ENCODE peak calls at places on chromosomes 3 and 15, in eight cellular contexts. B, O, N, Y, T, J, H and F are unnamed samples.

GRCh38 chr3:133880287-133880686 is 15.4 kb downstream of the RAB6B start:
- DNase-seq in H (peak), T (peak), Y (no peak), O (no peak), N (peak), B (no peak), J (no peak), F (no peak)

GRCh38 chr3:170802164-170803151 is 67.5 kb downstream of the RPL22L1 start:
- DNase-seq in O (no peak), Y (peak), N (no peak), J (no peak), T (peak), B (peak), H (no peak), F (peak)

GRCh38 chr15:71434774-71435173 is 319.5 kb downstream of the THSD4 start:
- DNase-seq in O (no peak), T (no peak), N (no peak), B (no peak), H (no peak), Y (no peak), J (no peak), F (no peak)

GRCh38 chr3:126537730-126538281 is 13.9 kb downstream of the CHST13 start:
- DNase-seq in T (peak), H (no peak), O (peak), B (no peak), J (no peak), Y (peak), N (peak), F (peak)

GRCh38 chr15:80831606-80832224 is 52.5 kb downstream of the CEMIP start:
- DNase-seq in N (no peak), H (no peak), O (no peak), J (no peak), B (no peak), Y (no peak), T (no peak), F (no peak)

GRCh38 chr3:28504945-28505344 is 156.3 kb upstream of the AZI2 start:
- DNase-seq in B (no peak), T (no peak), O (no peak), N (no peak), Y (no peak), H (no peak), J (no peak), F (no peak)

GRCh38 chr15:101091080-101092017 is 160.5 kb downstream of the CHSY1 start:
- DNase-seq in Y (peak), N (no peak), H (peak), B (peak), O (no peak), J (no peak), T (peak), F (peak)

GRCh38 chr3:194773666-194774455 is 88.2 kb downstream of the FAM43A start:
- DNase-seq in T (peak), Y (peak), H (peak), B (peak), J (no peak), N (no peak), O (no peak), F (peak)

GRCh38 chr3:36653095-36653494 is 111.3 kb downstream of the DCLK3 start:
- DNase-seq in O (no peak), N (no peak), Y (peak), B (no peak), T (no peak), H (no peak), J (no peak), F (peak)

GRCh38 chr3:62558549-62559112 is 185.3 kb upstream of the FEZF2 start:
- DNase-seq in Y (peak), O (no peak), H (no peak), N (no peak), J (no peak), B (peak), T (peak), F (no peak)

GRCh38 chr3:47865192-47865591 is 62.3 kb downstream of the DHX30 start:
- DNase-seq in B (no peak), H (peak), J (no peak), Y (no peak), O (no peak), T (peak), N (no peak), F (peak)

GRCh38 chr3:123420416-123420968 is 28.4 kb downstream of the ADCY5 start:
- DNase-seq in Y (no peak), H (no peak), B (no peak), O (no peak), T (no peak), N (no peak), J (no peak), F (no peak)
- H3K4me3 ChIP-seq in Y (no peak), H (no peak), B (no peak), O (no peak), T (no peak), N (no peak), J (no peak), F (no peak)

GRCh38 chr3:16174389-16174788 is at the start of gene GALNT15:
- DNase-seq in T (no peak), B (peak), H (peak), N (peak), J (no peak), O (peak), Y (peak), F (peak)
- H3K4me3 ChIP-seq in T (no peak), B (peak), H (peak), N (peak), J (no peak), O (peak), Y (peak), F (peak)

GRCh38 chr3:6770376-6770648 is 90.6 kb upstream of the GRM7 start:
- DNase-seq in J (no peak), Y (no peak), T (no peak), H (no peak), B (no peak), N (no peak), O (no peak), F (no peak)
- H3K4me3 ChIP-seq in J (no peak), Y (no peak), T (no peak), H (no peak), B (no peak), N (no peak), O (no peak), F (no peak)

GRCh38 chr15:74373056-74373650 is 5.7 kb upstream of the CYP11A1 start:
- DNase-seq in O (no peak), B (no peak), Y (no peak), N (no peak), H (peak), J (no peak), T (no peak), F (no peak)
- H3K4me3 ChIP-seq in O (no peak), B (no peak), Y (no peak), N (peak), H (no peak), J (no peak), T (no peak), F (no peak)

GRCh38 chr15:36599824-36600365 is 20.5 kb downstream of the CDIN1 start:
- DNase-seq in N (no peak), O (no peak), B (peak), T (no peak), Y (no peak), J (no peak), H (no peak), F (no peak)

GRCh38 chr15:36605626-36606263 is 26.3 kb downstream of the CDIN1 start:
- DNase-seq in T (no peak), N (no peak), J (no peak), Y (no peak), B (no peak), O (no peak), H (no peak), F (no peak)

GRCh38 chr15:36598529-36599177 is 19.2 kb downstream of the CDIN1 start:
- DNase-seq in N (no peak), O (no peak), T (no peak), J (no peak), Y (peak), H (no peak), B (peak), F (no peak)

GRCh38 chr15:36601497-36601932 is 22.1 kb downstream of the CDIN1 start:
- DNase-seq in J (no peak), Y (peak), H (no peak), O (peak), B (no peak), N (no peak), T (no peak), F (peak)

DNA sequence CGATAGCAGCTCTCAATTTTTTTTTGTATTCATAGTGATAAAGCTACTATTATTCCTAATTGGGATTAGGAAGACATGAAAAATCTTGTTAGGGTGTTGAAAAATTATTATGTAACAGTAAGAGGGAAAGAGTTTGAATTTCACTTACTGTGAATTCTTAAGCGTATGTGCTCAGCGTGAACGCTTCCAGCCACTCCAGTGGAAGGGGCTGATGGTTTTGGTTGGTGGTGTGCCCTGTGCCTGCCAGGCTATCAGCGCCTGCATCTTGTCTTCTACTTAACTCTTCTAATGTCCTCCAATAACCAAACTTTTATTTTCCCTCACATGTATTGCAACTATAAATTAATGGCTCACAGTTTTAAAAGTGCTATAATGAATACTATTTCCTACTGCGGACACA is 22.5 kb downstream of the CDIN1 start:
- DNase-seq in J (no peak), H (no peak), N (no peak), Y (no peak), O (no peak), T (no peak), B (no peak), F (no peak)
- H3K4me3 ChIP-seq in J (no peak), H (peak), N (no peak), Y (no peak), O (no peak), T (no peak), B (peak), F (peak)